ENCODE peak calls at places on chromosome 12, in five cellular contexts. One of them, this sample, is unnamed.
A peak's percentile ranks its signal among the peaks of the same experiment; 100 is the strongest.

GRCh38 chr12:131084341-131085011 is 130.8 kb downstream of the ADGRD1 start:
- DNase-seq in fibroblast of the conjunctiva: no peak
- DNase-seq in hippocampal formation: no peak
- DNase-seq in memory B cell: no peak
- DNase-seq in NCI-H2081: no peak
- DNase-seq in this sample: no peak

GRCh38 chr12:56931474-56931978 is 2.7 kb downstream of the SDR9C7 start:
- DNase-seq in fibroblast of the conjunctiva: peak; percentile 14
- DNase-seq in hippocampal formation: no peak
- DNase-seq in memory B cell: no peak
- DNase-seq in NCI-H2081: no peak
- DNase-seq in this sample: no peak

GRCh38 chr12:125346361-125346760 is 281.1 kb downstream of the AACS start:
- DNase-seq in fibroblast of the conjunctiva: no peak
- DNase-seq in hippocampal formation: no peak
- DNase-seq in memory B cell: peak; percentile 9
- DNase-seq in NCI-H2081: peak; percentile 10
- DNase-seq in this sample: no peak

GRCh38 chr12:41893491-41893890 is 251.2 kb downstream of the GXYLT1 start:
- DNase-seq in fibroblast of the conjunctiva: no peak
- DNase-seq in hippocampal formation: no peak
- DNase-seq in memory B cell: no peak
- DNase-seq in NCI-H2081: no peak
- DNase-seq in this sample: no peak

GRCh38 chr12:30203981-30204380 is 420.2 kb upstream of the TMTC1 start:
- DNase-seq in fibroblast of the conjunctiva: no peak
- DNase-seq in hippocampal formation: no peak
- DNase-seq in memory B cell: no peak
- DNase-seq in NCI-H2081: no peak
- DNase-seq in this sample: no peak

GRCh38 chr12:88184196-88184595 is 42.1 kb downstream of the TMTC3 start:
- DNase-seq in fibroblast of the conjunctiva: no peak
- DNase-seq in hippocampal formation: no peak
- DNase-seq in memory B cell: no peak
- DNase-seq in NCI-H2081: no peak
- DNase-seq in this sample: no peak

GRCh38 chr12:124567035-124567672 is at the start of gene NCOR2:
- DNase-seq in fibroblast of the conjunctiva: no peak
- DNase-seq in hippocampal formation: no peak
- DNase-seq in memory B cell: peak; percentile 40
- DNase-seq in NCI-H2081: peak; percentile 53
- DNase-seq in this sample: no peak

GRCh38 chr12:123046431-123046830 is 66.0 kb downstream of the ARL6IP4 start:
- DNase-seq in fibroblast of the conjunctiva: no peak
- DNase-seq in hippocampal formation: no peak
- DNase-seq in memory B cell: no peak
- DNase-seq in NCI-H2081: no peak
- DNase-seq in this sample: no peak

GRCh38 chr12:57416039-57416996 is 14.5 kb downstream of the R3HDM2 start:
- DNase-seq in fibroblast of the conjunctiva: peak; percentile 5
- DNase-seq in hippocampal formation: no peak
- DNase-seq in memory B cell: no peak
- DNase-seq in NCI-H2081: no peak
- DNase-seq in this sample: no peak